ENCODE peak calls at places on chromosomes 4 and X, in eight cellular contexts. D, C, R, Y, X, W, L and Q are unnamed samples.

GRCh38 chrX:11427082-11428033 is 134.1 kb downstream of the AMELX start:
- DNase-seq in W (no peak), L (peak; percentile 77), D (peak; percentile 37), C (peak; percentile 37), X (peak; percentile 6), R (peak; percentile 62), Y (no peak), Q (peak; percentile 32)

GRCh38 chr4:165692082-165692481 is 181.0 kb upstream of the TLL1 start:
- DNase-seq in C (no peak), R (no peak), L (no peak), D (no peak), W (peak; percentile 36), X (no peak), Y (peak; percentile 27), Q (no peak)

GRCh38 chrX:16882188-16882587 is 12.0 kb upstream of the RBBP7 start:
- DNase-seq in W (peak; percentile 41), D (no peak), C (peak; percentile 12), R (peak; percentile 41), X (no peak), Y (no peak), L (peak; percentile 63), Q (no peak)

GRCh38 chrX:150898343-150899190 is at the start of gene CD99L2:
- DNase-seq in R (peak; percentile 92), L (peak; percentile 93), D (peak; percentile 87), C (peak; percentile 89), X (peak; percentile 89), Y (peak; percentile 63), W (peak; percentile 82), Q (peak; percentile 95)

GRCh38 chr4:8727546-8728510 is 135.3 kb downstream of the CPZ start:
- DNase-seq in L (no peak), Y (no peak), C (peak; percentile 3), W (no peak), D (no peak), R (peak; percentile 4), X (no peak), Q (no peak)

GRCh38 chr4:7876096-7876993 is 63.3 kb downstream of the AFAP1 start:
- DNase-seq in W (peak; percentile 70), X (peak; percentile 33), L (no peak), Y (no peak), C (no peak), R (peak; percentile 8), D (peak; percentile 21), Q (no peak)

GRCh38 chr4:190016369-190017289 is 10.4 kb downstream of the FRG2 start:
- DNase-seq in R (no peak), W (no peak), X (no peak), L (no peak), D (no peak), C (no peak), Y (no peak), Q (no peak)

GRCh38 chr4:37890501-37891220 is at the start of gene TBC1D1:
- DNase-seq in C (peak; percentile 78), W (no peak), Y (no peak), L (peak; percentile 95), X (peak; percentile 33), R (peak; percentile 69), D (peak; percentile 13), Q (peak; percentile 77)

GRCh38 chrX:131626681-131627296 is 82.9 kb downstream of the OR13H1 start:
- DNase-seq in C (no peak), L (no peak), R (no peak), W (peak; percentile 10), X (peak; percentile 17), D (peak; percentile 2), Y (no peak), Q (no peak)

GRCh38 chrX:80173261-80173660 is 158.7 kb downstream of the TBX22 start:
- DNase-seq in C (no peak), W (no peak), L (no peak), D (no peak), Y (no peak), X (no peak), R (no peak), Q (no peak)

GRCh38 chr4:101780284-101780683 is 10.2 kb upstream of the BANK1 start:
- DNase-seq in L (no peak), X (no peak), W (no peak), C (no peak), Y (no peak), D (no peak), R (no peak), Q (no peak)

GRCh38 chrX:37302569-37302968 is 46.6 kb upstream of the PRRG1 start:
- DNase-seq in Y (peak; percentile 20), D (peak; percentile 26), C (peak; percentile 5), W (peak; percentile 70), R (no peak), L (no peak), X (peak; percentile 26), Q (no peak)

GRCh38 chr4:142091085-142091513 is 454.7 kb downstream of the IL15 start:
- DNase-seq in L (peak; percentile 66), C (peak; percentile 12), X (no peak), D (no peak), R (no peak), Y (peak; percentile 63), W (peak; percentile 100), Q (no peak)

GRCh38 chr4:82044141-82044993 is 329.4 kb downstream of the HNRNPD start:
- DNase-seq in L (peak; percentile 76), X (peak; percentile 87), C (peak; percentile 22), D (peak; percentile 33), R (no peak), Y (peak; percentile 47), W (peak; percentile 54), Q (peak; percentile 27)

GRCh38 chrX:102651968-102652744 is 873 bp downstream of the GPRASP1 start:
- DNase-seq in D (peak; percentile 20), Y (peak; percentile 17), R (no peak), L (peak; percentile 69), X (peak; percentile 15), C (peak; percentile 46), W (peak; percentile 56), Q (peak; percentile 11)

GRCh38 chr4:127782275-127783025 is at the start of gene HSPA4L:
- DNase-seq in L (peak; percentile 85), C (peak; percentile 61), W (peak; percentile 64), X (peak; percentile 90), R (peak; percentile 87), D (peak; percentile 28), Y (peak; percentile 56), Q (peak; percentile 67)

GRCh38 chr4:42605264-42605663 is 51.6 kb downstream of the ATP8A1 start:
- DNase-seq in W (no peak), L (no peak), C (no peak), D (no peak), R (no peak), Y (no peak), X (peak; percentile 46), Q (no peak)

GRCh38 chr4:142095886-142096605 is 459.7 kb downstream of the IL15 start:
- DNase-seq in R (no peak), D (no peak), X (no peak), L (peak; percentile 60), C (no peak), Y (peak; percentile 92), W (peak; percentile 95), Q (no peak)

GRCh38 chrX:135213200-135213844 is 38.5 kb upstream of the ETDA start:
- DNase-seq in X (no peak), Y (no peak), C (no peak), D (no peak), R (peak; percentile 15), W (no peak), L (no peak), Q (no peak)

GRCh38 chr4:165158762-165159161 is 46.1 kb upstream of the TMEM192 start:
- DNase-seq in Y (no peak), X (no peak), W (no peak), L (no peak), C (no peak), R (no peak), D (no peak), Q (no peak)

GRCh38 chrX:71550578-71550977 is 17.7 kb downstream of the OGT start:
- DNase-seq in Y (no peak), R (no peak), W (no peak), C (no peak), D (no peak), L (no peak), X (no peak), Q (no peak)

GRCh38 chrX:107541244-107541643 is 87.1 kb upstream of the PRPS1 start:
- DNase-seq in L (no peak), R (peak; percentile 1), X (no peak), C (no peak), W (no peak), D (no peak), Y (no peak), Q (no peak)

GRCh38 chr4:77187231-77187630 is 30.2 kb downstream of the CCNG2 start:
- DNase-seq in D (no peak), Y (no peak), C (no peak), X (no peak), L (no peak), W (no peak), R (no peak), Q (no peak)

GRCh38 chr4:43718369-43718768 is 730.2 kb downstream of the KCTD8 start:
- DNase-seq in R (no peak), X (no peak), C (no peak), W (no peak), L (no peak), D (no peak), Y (no peak), Q (no peak)

GRCh38 chrX:71661919-71662318 is 5.4 kb upstream of the LOC101059915 start:
- DNase-seq in C (no peak), Y (no peak), D (no peak), X (no peak), R (no peak), W (no peak), L (no peak), Q (no peak)

GRCh38 chrX:40105016-40105790 is 7.4 kb upstream of the BCOR start:
- DNase-seq in L (peak; percentile 76), X (peak; percentile 71), D (no peak), W (no peak), C (peak; percentile 44), Y (no peak), R (peak; percentile 63), Q (peak; percentile 66)

GRCh38 chr4:105280338-105280809 is 133.7 kb downstream of the TET2 start:
- DNase-seq in L (no peak), D (no peak), Y (peak; percentile 39), X (no peak), R (no peak), W (peak; percentile 98), C (no peak), Q (no peak)

GRCh38 chrX:145910017-145910416 is 92.4 kb downstream of the SLITRK2 start:
- DNase-seq in Y (no peak), W (no peak), D (no peak), C (no peak), L (no peak), R (no peak), X (no peak), Q (no peak)
- TF ChIP-seq CTCF in Y (no peak), W (no peak), D (no peak), C (no peak), L (no peak), R (no peak), X (no peak), Q (no peak)

GRCh38 chr4:88526221-88526815 is 2.7 kb upstream of the PYURF start:
- DNase-seq in D (no peak), L (no peak), R (no peak), X (no peak), W (peak; percentile 17), C (no peak), Y (peak; percentile 44), Q (peak; percentile 42)
- TF ChIP-seq CTCF in D (no peak), L (peak; percentile 30), R (no peak), X (no peak), W (no peak), C (peak; percentile 38), Y (no peak), Q (no peak)

GRCh38 chr4:157128395-157128794 is 52.4 kb downstream of the GLRB start:
- DNase-seq in D (no peak), C (no peak), X (peak; percentile 15), W (peak; percentile 72), L (no peak), Y (peak; percentile 75), R (no peak), Q (no peak)
- TF ChIP-seq CTCF in D (no peak), C (peak; percentile 51), X (peak; percentile 64), W (peak; percentile 70), L (peak; percentile 34), Y (peak; percentile 26), R (no peak), Q (no peak)

GRCh38 chrX:153969125-153969903 is 2.3 kb downstream of the HCFC1 start:
- DNase-seq in W (no peak), R (no peak), C (no peak), L (no peak), D (no peak), Y (no peak), X (no peak), Q (no peak)
- TF ChIP-seq CTCF in W (no peak), R (no peak), C (no peak), L (no peak), D (no peak), Y (no peak), X (no peak), Q (no peak)